ENCODE peak calls at places on chromosomes 3 and 15, in eight cellular contexts. Q is A549; A is AG10803; P is foreskin fibroblast; O is GM23338; Y is tibial nerve; M is CD4-positive, CD25-positive, alpha-beta regulatory T cell; X is psoas muscle. U is an unnamed sample.

GRCh38 chr3:100245146-100245545 is 15.6 kb upstream of the TBC1D23 start:
- DNase-seq in Q (no peak), A (peak; percentile 57), P (peak; percentile 5), O (no peak), Y (no peak), M (no peak), X (no peak), U (no peak)

GRCh38 chr3:12946661-12947316 is 105.4 kb upstream of the RPL32 start:
- DNase-seq in Q (no peak), A (peak; percentile 29), P (peak; percentile 55), O (no peak), Y (no peak), M (no peak), X (no peak), U (no peak)

GRCh38 chr3:52091566-52092290 is 35.4 kb upstream of the DUSP7 start:
- DNase-seq in Q (no peak), A (peak; percentile 69), P (peak; percentile 58), O (no peak), Y (no peak), M (no peak), X (peak; percentile 47), U (no peak)

GRCh38 chr15:48811325-48811938 is 563 bp upstream of the CEP152 start:
- DNase-seq in Q (no peak), A (no peak), P (no peak), O (peak; percentile 14), Y (no peak), M (no peak), X (no peak), U (no peak)

GRCh38 chr3:32457971-32458471 is 44.6 kb downstream of the CMTM6 start:
- DNase-seq in Q (no peak), A (no peak), P (no peak), O (no peak), Y (no peak), M (peak; percentile 71), X (no peak), U (no peak)

GRCh38 chr15:37007301-37007700 is 93.0 kb downstream of the MEIS2 start:
- DNase-seq in Q (no peak), A (peak; percentile 51), P (no peak), O (no peak), Y (no peak), M (no peak), X (no peak), U (no peak)

GRCh38 chr3:158420654-158421396 is 150.2 kb upstream of the MLF1 start:
- DNase-seq in Q (peak; percentile 42), A (peak; percentile 60), P (peak; percentile 63), O (no peak), Y (no peak), M (no peak), X (no peak), U (peak; percentile 39)

GRCh38 chr3:151377768-151378385 is 6.7 kb downstream of the P2RY12 start:
- DNase-seq in Q (no peak), A (no peak), P (no peak), O (no peak), Y (no peak), M (no peak), X (no peak), U (no peak)

GRCh38 chr3:139561959-139562676 is 22.6 kb upstream of the RBP1 start:
- DNase-seq in Q (peak; percentile 29), A (peak; percentile 16), P (peak; percentile 12), O (peak; percentile 87), Y (no peak), M (no peak), X (no peak), U (peak; percentile 8)

GRCh38 chr15:101198820-101199219 is 53.0 kb downstream of the CHSY1 start:
- DNase-seq in Q (no peak), A (no peak), P (peak; percentile 59), O (peak; percentile 24), Y (no peak), M (no peak), X (no peak), U (no peak)

GRCh38 chr15:65906396-65906795 is 37.1 kb downstream of the RAB11A start:
- DNase-seq in Q (no peak), A (no peak), P (no peak), O (no peak), Y (no peak), M (no peak), X (no peak), U (no peak)

GRCh38 chr3:138113309-138113708 is 2.1 kb downstream of the DZIP1L start:
- DNase-seq in Q (peak; percentile 23), A (peak; percentile 17), P (no peak), O (peak; percentile 59), Y (no peak), M (no peak), X (no peak), U (no peak)

GRCh38 chr3:56136514-56136913 is 331.8 kb downstream of the ERC2 start:
- DNase-seq in Q (no peak), A (no peak), P (no peak), O (no peak), Y (no peak), M (no peak), X (no peak), U (no peak)

GRCh38 chr3:66073464-66074141 is 34.9 kb upstream of the MAGI1 start:
- DNase-seq in Q (no peak), A (no peak), P (no peak), O (no peak), Y (no peak), M (no peak), X (no peak), U (no peak)

GRCh38 chr15:83435782-83436181 is 11.4 kb upstream of the SH3GL3 start:
- DNase-seq in Q (no peak), A (no peak), P (no peak), O (no peak), Y (no peak), M (no peak), X (no peak), U (no peak)

GRCh38 chr3:51799879-51800757 is 21.1 kb upstream of the IQCF6 start:
- DNase-seq in Q (peak; percentile 38), A (peak; percentile 85), P (peak; percentile 86), O (peak; percentile 86), Y (no peak), M (peak; percentile 9), X (no peak), U (peak; percentile 48)

GRCh38 chr3:120198305-120198878 is 86.6 kb downstream of the GPR156 start:
- DNase-seq in Q (peak; percentile 59), A (peak; percentile 34), P (peak; percentile 60), O (no peak), Y (no peak), M (no peak), X (no peak), U (no peak)

GRCh38 chr15:94083467-94083991 is 147.8 kb upstream of the MCTP2 start:
- DNase-seq in Q (no peak), A (peak; percentile 68), P (no peak), O (no peak), Y (no peak), M (no peak), X (no peak), U (peak; percentile 29)

DNA sequence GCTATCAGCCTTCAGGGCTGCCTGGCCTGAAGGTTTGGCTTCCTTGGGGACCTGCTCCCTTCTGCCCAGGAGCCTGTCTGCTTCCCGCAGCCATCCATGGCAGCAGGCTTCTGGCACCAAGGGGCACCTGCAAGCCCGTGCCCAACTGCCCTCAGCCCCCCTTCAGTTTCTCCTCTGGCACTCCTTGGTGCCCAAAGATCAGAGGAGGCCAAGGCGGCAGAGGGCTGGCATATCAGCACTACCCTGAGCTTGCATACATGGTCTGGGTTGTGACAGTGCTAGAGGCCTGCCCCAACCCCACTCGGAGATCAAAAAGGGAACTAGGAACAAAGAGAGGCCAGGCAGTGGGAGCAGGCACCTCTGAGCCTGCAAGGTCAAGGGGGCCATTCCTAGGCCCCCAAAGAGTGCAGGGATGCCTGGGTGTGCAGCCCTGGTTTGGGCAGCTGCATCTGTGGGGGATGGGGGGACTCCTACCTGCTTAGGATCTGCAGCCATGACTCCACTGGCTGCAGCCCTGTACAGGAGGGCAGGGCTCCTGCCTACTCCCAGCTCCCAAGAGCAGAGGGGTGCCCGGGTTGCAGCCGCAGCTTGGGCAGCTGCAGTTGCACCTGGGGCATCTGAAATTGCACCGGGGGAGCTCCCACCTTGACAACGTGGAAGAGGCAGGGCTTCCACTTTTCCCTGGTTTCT is 76.2 kb upstream of the TP63 start:
- DNase-seq in Q (no peak), A (no peak), P (no peak), O (no peak), Y (no peak), M (no peak), X (peak; percentile 28), U (no peak)
- H3K4me3 ChIP-seq in Q (no peak overlapping the region), A (no peak overlapping the region), P (no peak overlapping the region), O (no peak overlapping the region), Y (no peak overlapping the region), M (no peak overlapping the region), X (no peak overlapping the region), U (no peak overlapping the region)

DNA sequence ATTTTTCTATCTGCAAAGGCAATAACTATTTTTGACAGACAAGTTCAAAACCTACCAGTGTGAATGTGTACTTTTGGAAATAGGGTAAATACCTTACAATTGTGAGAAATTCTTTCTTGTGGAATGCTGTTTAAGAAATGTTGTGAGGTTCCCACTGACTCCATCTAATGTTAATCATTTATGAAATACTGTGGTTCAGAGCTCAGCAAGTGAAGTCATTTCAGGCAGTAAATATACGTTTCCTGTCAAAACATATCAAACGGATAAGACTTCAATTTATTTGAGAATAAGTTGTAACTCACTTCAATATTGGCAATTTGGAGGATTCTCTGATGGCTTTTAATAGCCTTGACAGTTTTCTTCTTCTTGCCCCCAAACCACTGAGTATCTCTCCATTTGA is 16.4 kb downstream of the TAFA4 start:
- DNase-seq in Q (no peak), A (no peak), P (no peak), O (no peak), Y (no peak), M (no peak), X (no peak), U (no peak)
- H3K4me3 ChIP-seq in Q (no peak overlapping the region), A (no peak overlapping the region), P (no peak overlapping the region), O (no peak overlapping the region), Y (no peak overlapping the region), M (no peak overlapping the region), X (no peak overlapping the region), U (no peak overlapping the region)

DNA sequence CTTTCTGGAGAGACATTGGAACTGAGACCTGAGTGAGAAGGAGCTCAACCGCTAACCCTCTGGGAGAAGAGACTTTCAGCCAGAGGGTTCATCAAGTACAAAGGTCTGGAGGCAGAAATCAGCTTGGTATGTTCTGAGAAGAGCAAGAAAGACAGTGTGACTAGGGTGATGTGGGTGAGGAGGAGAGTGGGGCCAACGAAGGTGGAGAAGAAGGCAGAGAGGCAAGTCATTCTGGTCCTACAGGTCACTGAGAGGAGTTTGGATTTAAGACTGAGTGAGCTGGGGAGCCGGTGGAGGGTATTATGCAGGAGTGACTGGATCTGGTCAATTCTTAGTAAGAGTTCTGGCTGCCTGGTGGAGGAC is 12.2 kb downstream of the XIRP1 start:
- DNase-seq in Q (no peak), A (no peak), P (no peak), O (no peak), Y (no peak), M (no peak), X (no peak), U (no peak)
- H3K4me3 ChIP-seq in Q (peak overlapping the region; percentile 42), A (peak overlapping the region; percentile 55), P (peak overlapping the region; percentile 51), O (peak overlapping the region; percentile 57), Y (peak overlapping the region; percentile 27), M (peak overlapping the region; percentile 63), X (peak overlapping the region; percentile 54), U (peak overlapping the region; percentile 55)

DNA sequence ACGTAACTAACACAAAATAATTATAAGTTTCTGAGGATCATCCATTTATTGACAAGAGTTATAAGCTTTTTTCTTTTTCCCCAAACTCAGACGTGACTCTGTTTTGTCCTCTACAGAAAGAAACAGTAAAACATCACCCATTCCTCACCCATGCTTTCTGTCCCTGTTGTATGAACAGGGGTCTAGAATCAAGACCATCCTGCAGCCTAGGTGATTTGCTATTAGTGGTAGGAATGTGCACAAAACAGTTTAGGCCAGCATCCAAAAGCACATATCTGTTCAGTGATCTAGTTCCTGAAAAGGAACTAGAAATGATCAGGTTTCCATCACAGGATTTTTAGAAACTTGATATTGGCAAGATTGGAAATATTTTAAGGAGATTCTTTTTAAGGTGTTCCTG is 527.6 kb downstream of the SOX2 start:
- DNase-seq in Q (no peak), A (no peak), P (no peak), O (no peak), Y (no peak), M (no peak), X (no peak), U (no peak)
- H3K4me3 ChIP-seq in Q (no peak overlapping the region), A (no peak overlapping the region), P (no peak overlapping the region), O (no peak overlapping the region), Y (no peak overlapping the region), M (no peak overlapping the region), X (no peak overlapping the region), U (no peak overlapping the region)

U was measured in AG04450.